ENCODE peak calls at places on chromosomes 12 and 14, in ten cellular contexts. B is keratinocyte, O is RWPE2, P is body of pancreas, C is H1, Y is A549, T is transverse colon, G is HepG2, J is sigmoid colon, L is HCT116. E is an unnamed sample.

GRCh38 chr14:61320806-61321384 is 484 bp upstream of the PRKCH start:
- DNase-seq in T (no peak), P (peak), G (no peak), O (no peak), Y (no peak), B (no peak), J (no peak), L (no peak), C (no peak), E (no peak)

GRCh38 chr12:132771126-132771838 is 9.7 kb upstream of the ANKLE2 start:
- DNase-seq in B (no peak), Y (no peak), T (peak), L (no peak), J (no peak), O (no peak), P (no peak), G (no peak), C (no peak), E (no peak)

GRCh38 chr12:3049596-3050314 is 27.4 kb upstream of the TSPAN9 start:
- DNase-seq in P (peak), B (no peak), G (no peak), O (no peak), T (no peak), Y (no peak), C (no peak), L (no peak), J (no peak), E (no peak)

GRCh38 chr14:97290065-97290464 is 492.9 kb downstream of the VRK1 start:
- DNase-seq in T (no peak), J (no peak), G (no peak), C (no peak), B (no peak), L (no peak), O (no peak), Y (no peak), P (no peak), E (no peak)

GRCh38 chr12:85828576-85828975 is 7.6 kb downstream of the RASSF9 start:
- DNase-seq in B (no peak), O (no peak), T (no peak), G (no peak), P (no peak), J (no peak), C (no peak), Y (no peak), L (no peak), E (no peak)

GRCh38 chr14:103228076-103228806 is 105.0 kb downstream of the TNFAIP2 start:
- DNase-seq in P (no peak), B (no peak), J (no peak), O (no peak), T (no peak), Y (no peak), C (no peak), G (no peak), L (no peak), E (no peak)

GRCh38 chr12:21751517-21751916 is 23.0 kb downstream of the KCNJ8 start:
- DNase-seq in C (no peak), G (no peak), O (no peak), J (no peak), P (no peak), L (no peak), Y (no peak), B (no peak), T (no peak), E (no peak)

GRCh38 chr12:108827941-108828340 is 29.4 kb downstream of the SSH1 start:
- DNase-seq in B (no peak), Y (no peak), P (no peak), O (no peak), G (no peak), J (no peak), L (no peak), C (no peak), T (no peak), E (no peak)

GRCh38 chr12:92558806-92559205 is 144.0 kb upstream of the PLEKHG7 start:
- DNase-seq in G (no peak), T (no peak), B (no peak), Y (no peak), P (no peak), L (no peak), C (no peak), J (no peak), O (no peak), E (no peak)

GRCh38 chr14:38404100-38404541 is 148.2 kb upstream of the CLEC14A start:
- DNase-seq in G (no peak), T (no peak), B (no peak), P (no peak), C (no peak), J (no peak), O (no peak), Y (no peak), L (no peak), E (peak)

GRCh38 chr14:68977741-68978549 is 1.2 kb downstream of the ACTN1 start:
- DNase-seq in J (peak), T (peak), O (peak), L (no peak), P (peak), C (no peak), Y (peak), G (no peak), B (peak), E (peak)

DNA sequence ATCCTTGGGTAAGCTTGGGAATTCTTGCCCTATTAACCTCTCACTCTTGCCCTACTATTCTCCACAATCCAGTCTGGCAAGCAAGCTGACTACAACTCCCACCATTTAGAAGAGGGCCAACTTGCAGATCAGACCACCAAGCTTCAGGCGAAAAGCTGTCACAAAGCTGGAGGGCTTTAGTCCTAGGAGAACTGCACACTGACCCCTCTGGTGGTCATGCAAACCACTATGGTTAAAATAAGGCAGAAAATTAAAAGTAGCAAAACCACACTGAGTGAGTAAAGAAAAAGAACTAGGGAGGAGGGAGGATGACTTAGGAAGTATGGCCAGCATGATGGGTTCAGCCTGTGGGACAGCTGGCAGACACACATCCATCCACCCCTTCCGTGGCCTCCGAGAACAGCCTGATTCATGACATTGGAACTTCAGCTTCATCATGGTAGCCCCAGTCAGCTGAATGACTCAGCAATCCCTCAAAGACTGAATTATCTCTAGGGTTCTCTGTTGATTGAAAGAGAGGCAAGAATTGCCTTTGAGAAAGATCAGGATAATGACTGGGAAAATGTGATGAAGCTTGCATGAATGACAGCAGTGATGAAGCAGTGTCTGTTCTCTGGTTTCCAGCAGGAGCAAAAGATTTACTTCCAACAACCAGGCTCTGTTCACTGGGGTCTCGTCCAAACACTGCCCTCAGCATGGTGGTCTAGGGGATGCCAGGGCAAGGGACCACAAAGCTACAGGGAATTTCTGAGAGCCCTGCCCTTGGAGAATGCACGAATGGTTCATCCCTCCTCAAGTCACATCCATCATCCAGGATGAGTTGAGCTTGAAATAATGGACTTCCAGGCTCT is 24.4 kb downstream of the PITPNM2 start:
- DNase-seq in C (peak), Y (peak), G (peak), J (peak), L (peak), B (peak), O (peak), P (no peak), T (no peak), E (peak)
- TF ChIP-seq CTCF in C (peak), Y (no peak), G (no peak), J (no peak), L (peak), B (peak), O (peak), P (no peak), T (no peak), E (no peak)

DNA sequence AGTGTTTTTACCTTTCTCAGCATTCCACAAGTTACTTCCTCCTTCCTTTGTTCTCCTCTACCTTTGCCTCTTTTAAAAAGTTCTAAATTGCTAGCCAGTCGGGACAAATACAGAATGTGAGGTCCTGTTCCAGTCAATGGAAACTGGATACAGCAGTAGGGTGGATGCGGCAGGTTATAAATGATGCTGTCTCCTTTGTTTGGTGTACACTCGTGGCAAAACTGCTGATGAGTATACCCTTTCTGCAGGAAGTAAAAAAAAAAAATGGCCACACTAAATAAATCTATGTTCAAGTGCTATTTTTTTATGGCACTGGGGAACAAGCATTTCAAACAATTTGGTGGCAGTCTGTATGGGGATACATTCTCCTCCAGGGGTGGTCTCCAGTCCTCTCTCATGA is 27.5 kb downstream of the KLRK1 start:
- DNase-seq in T (no peak), B (no peak), C (no peak), J (no peak), P (no peak), O (no peak), Y (no peak), L (no peak), G (no peak), E (no peak)
- H3K27ac ChIP-seq in T (peak), B (peak), C (no peak), J (peak), P (peak), O (peak), Y (no peak), L (peak), G (no peak), E (no peak)

DNA sequence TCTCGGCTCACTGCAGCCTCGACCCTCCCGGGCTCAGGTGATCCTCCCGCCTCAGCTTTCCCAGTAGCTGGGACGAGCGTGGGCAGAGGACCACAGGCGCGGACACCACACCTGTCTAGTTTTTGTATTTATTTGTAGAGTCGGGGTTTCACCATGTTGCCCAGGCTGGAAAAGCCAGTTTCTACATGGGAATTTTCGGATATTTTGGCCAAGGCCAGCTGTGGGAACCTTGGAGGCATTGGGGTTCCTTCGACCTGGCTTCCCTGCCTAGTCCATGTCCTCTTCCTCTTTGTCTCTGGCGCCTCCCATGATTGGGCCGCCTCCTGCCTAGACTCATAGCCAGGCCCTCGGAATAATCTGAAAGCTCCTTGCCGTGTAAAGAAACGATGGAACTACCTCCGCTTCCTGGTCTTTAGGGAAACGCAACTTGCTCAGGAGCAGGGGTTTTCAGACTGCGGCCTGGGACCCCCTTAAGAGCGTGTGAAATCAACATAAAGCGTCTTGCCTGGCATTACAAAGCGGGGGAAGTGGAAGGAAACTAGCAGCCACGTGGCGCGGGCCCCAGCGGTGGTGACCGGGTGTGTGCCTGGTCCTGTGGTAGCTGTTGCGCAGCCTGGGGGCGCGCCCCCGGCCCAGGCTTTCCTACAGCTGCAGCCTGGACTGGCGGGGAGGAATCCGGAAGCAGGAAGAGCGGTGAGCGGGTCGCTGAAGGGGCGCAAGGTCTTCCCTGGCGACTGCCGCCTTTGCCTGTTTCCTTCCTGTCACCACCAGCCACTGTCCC is 1.4 kb upstream of the HSP90AA1 start:
- DNase-seq in L (no peak), O (no peak), B (no peak), C (peak), T (peak), P (peak), G (no peak), J (peak), Y (no peak), E (no peak)
- TF ChIP-seq CTCF in L (no peak), O (no peak), B (no peak), C (no peak), T (no peak), P (no peak), G (no peak), J (no peak), Y (no peak), E (no peak)

GRCh38 chr12:42636993-42637392 is 47.4 kb upstream of the PRICKLE1 start:
- DNase-seq in J (no peak), L (no peak), G (no peak), C (no peak), B (no peak), T (no peak), O (no peak), P (no peak), Y (no peak), E (no peak)

GRCh38 chr12:42630323-42630722 is 40.8 kb upstream of the PRICKLE1 start:
- DNase-seq in L (no peak), T (no peak), Y (no peak), G (no peak), P (no peak), J (no peak), B (no peak), O (no peak), C (no peak), E (no peak)

GRCh38 chr12:42625611-42626010 is 36.1 kb upstream of the PRICKLE1 start:
- DNase-seq in P (no peak), B (no peak), G (no peak), T (no peak), O (no peak), J (no peak), Y (no peak), C (no peak), L (no peak), E (peak)

GRCh38 chr12:42633594-42633993 is 44.0 kb upstream of the PRICKLE1 start:
- DNase-seq in Y (no peak), P (no peak), C (no peak), L (no peak), B (no peak), O (no peak), T (no peak), G (no peak), J (no peak), E (no peak)

GRCh38 chr12:42631507-42631906 is 42.0 kb upstream of the PRICKLE1 start:
- DNase-seq in G (no peak), O (no peak), P (no peak), B (no peak), C (no peak), Y (no peak), J (no peak), T (no peak), L (no peak), E (no peak)
- H3K27ac ChIP-seq in G (no peak), O (no peak), P (no peak), B (no peak), C (no peak), Y (no peak), J (no peak), T (no peak), L (no peak), E (no peak)

DNA sequence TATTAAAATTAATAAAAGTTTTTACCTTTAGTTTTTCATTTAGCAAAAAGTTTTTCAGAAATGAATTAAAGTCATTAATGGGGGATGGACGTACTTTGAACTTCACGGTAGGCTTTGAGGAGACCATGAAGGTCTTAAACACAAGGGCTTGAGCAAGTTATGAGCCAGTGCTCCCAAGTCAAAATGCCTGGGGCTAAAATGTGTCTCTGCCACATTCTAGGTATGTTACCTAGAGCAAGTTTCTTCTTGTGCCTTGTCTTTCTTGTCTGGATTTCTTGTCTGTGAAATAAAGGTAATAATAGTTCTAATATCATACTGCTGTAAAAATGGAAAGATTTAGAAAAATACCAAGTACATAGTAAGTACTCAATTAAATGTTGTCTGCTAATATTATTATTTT is 132.7 kb upstream of the USP15 start:
- DNase-seq in L (no peak), T (no peak), Y (no peak), O (no peak), J (no peak), C (no peak), G (no peak), B (peak), P (no peak), E (no peak)
- TF ChIP-seq CTCF in L (no peak), T (no peak), Y (no peak), O (no peak), J (no peak), C (no peak), G (no peak), B (no peak), P (no peak), E (no peak)

GRCh38 chr14:70822706-70823185 is 13.4 kb upstream of the MAP3K9 start:
- DNase-seq in T (peak), C (peak), J (no peak), L (no peak), B (no peak), G (no peak), Y (peak), P (peak), O (no peak), E (no peak)

GRCh38 chr14:70831382-70831781 is 22.1 kb upstream of the MAP3K9 start:
- DNase-seq in T (no peak), G (no peak), C (no peak), B (no peak), Y (no peak), L (no peak), O (no peak), J (no peak), P (no peak), E (no peak)

GRCh38 chr14:70823281-70823680 is 14.0 kb upstream of the MAP3K9 start:
- DNase-seq in L (no peak), J (no peak), Y (no peak), O (no peak), B (no peak), T (no peak), G (no peak), C (no peak), P (no peak), E (no peak)

GRCh38 chr14:70828188-70828587 is 18.9 kb upstream of the MAP3K9 start:
- DNase-seq in T (no peak), O (no peak), G (no peak), L (no peak), Y (no peak), P (no peak), B (no peak), C (no peak), J (no peak), E (no peak)

DNA sequence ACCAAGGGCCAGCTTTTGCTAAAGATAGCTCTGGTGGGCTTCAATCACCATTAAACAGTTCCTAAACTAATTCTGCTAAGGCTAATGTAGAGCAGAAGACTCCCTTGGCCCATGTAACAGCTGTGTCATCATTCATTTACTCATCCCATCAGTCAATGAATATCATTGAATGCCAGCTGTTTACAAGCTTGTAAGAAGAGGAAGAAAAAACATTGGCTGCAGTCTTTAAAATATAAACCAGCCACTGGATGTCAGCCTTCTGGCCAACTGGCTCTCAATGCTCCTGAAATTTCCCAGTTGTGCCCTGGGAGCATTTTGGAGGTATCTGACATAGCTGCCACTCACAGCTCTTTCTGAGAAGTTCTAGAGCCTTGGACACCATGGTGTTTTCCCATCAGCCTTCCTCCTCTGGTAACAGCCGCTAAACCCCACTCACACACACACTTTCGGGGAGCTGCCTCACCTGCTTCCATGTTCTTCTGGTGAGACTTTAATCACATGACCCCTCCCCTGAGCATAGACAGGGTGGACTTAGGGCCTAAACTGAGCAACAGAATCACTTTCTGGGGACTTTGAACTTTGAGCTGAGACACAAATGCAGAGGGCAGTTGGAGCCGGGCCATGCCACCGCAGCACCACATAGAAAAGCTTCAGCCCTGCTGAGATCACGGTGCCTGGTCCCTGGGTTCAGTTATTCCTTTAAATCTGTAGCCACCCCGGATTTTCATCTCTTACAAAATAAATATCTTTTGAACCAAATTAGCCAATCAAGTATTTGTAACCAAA is 18.2 kb upstream of the MAP3K9 start:
- DNase-seq in O (no peak), Y (no peak), B (no peak), J (no peak), T (peak), C (no peak), P (no peak), G (peak), L (no peak), E (no peak)
- H3K27ac ChIP-seq in O (no peak), Y (no peak), B (no peak), J (no peak), T (no peak), C (no peak), P (no peak), G (no peak), L (no peak), E (no peak)

GRCh38 chr12:33427071-33427470 is 12.5 kb downstream of the SYT10 start:
- DNase-seq in Y (no peak), L (no peak), B (no peak), P (peak), T (no peak), G (peak), O (no peak), J (no peak), C (no peak), E (no peak)
- TF ChIP-seq CTCF in Y (no peak), L (no peak), B (no peak), P (no peak), T (no peak), G (peak), O (peak), J (no peak), C (peak), E (no peak)

GRCh38 chr14:28240909-28241308 is 525.7 kb upstream of the FOXG1 start:
- DNase-seq in J (no peak), P (no peak), O (no peak), L (no peak), B (no peak), G (no peak), Y (no peak), C (no peak), T (no peak), E (no peak)
- H3K27ac ChIP-seq in J (no peak), P (no peak), O (no peak), L (no peak), B (no peak), G (no peak), Y (no peak), C (no peak), T (no peak), E (no peak)

DNA sequence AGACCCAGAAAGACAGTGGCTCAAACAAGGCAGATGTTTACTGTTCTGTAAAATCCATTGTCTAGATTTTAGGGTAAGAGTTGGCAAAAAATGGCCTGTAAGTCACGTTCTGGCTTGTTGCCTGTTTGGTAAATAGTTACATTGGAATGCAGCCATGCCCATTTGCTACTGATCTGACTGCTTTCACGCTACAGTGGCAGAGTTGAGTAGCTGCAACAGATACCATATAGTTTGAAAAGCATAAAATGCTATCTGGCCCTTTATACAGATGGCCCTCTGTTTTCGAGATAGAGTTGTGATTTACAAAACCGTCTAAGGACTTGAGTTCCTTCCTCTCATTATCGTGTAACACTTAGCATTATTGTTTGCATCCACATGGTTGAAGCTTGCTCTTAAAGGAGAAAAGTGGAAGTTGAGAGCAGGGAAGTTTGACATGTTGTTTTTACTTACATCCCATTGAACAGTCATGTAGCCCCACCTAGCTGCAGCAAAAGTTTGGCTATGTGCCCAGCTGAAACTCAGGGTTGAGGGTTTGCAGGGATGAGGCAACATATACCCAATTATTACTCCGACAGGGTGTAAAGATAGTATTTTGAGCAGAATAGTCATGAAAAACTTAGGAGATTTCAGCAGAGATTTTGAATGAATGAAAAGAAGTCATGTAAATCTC is 11.3 kb upstream of the SCFD1 start:
- DNase-seq in C (no peak), O (no peak), T (peak), P (peak), L (peak), B (peak), Y (peak), J (peak), G (peak), E (peak)
- TF ChIP-seq CTCF in C (peak), O (peak), T (no peak), P (no peak), L (peak), B (peak), Y (peak), J (no peak), G (peak), E (peak)

E was measured in RWPE1.